ENCODE peak calls at places on chromosomes 12 and 14, in six cellular contexts. U is GM23248, P is activated T-cell treated with anti-CD3 and anti-CD28 coated beads for 1 hour, W is EL, N is NT2/D1, B is EH. R is an unnamed sample.

GRCh38 chr14:60753264-60754126 is 18.9 kb downstream of the MNAT1 start:
- DNase-seq in U (no peak), P (peak), W (no peak), N (no peak), B (no peak), R (no peak)

GRCh38 chr12:113039911-113040425 is 16.6 kb upstream of the DTX1 start:
- DNase-seq in U (no peak), P (no peak), W (no peak), N (no peak), B (no peak), R (no peak)

GRCh38 chr12:48601013-48601756 is 31.3 kb upstream of the LALBA start:
- DNase-seq in U (peak), P (no peak), W (peak), N (peak), B (peak), R (no peak)

GRCh38 chr14:63543826-63544320 is 696 bp upstream of the PPP2R5E start:
- DNase-seq in U (peak), P (no peak), W (peak), N (no peak), B (peak), R (no peak)

GRCh38 chr12:18400186-18400585 is 138.9 kb downstream of the PIK3C2G start:
- DNase-seq in U (no peak), P (no peak), W (peak), N (no peak), B (peak), R (no peak)

GRCh38 chr12:47909839-47910465 is 5.2 kb upstream of the VDR start:
- DNase-seq in U (peak), P (no peak), W (no peak), N (no peak), B (no peak), R (no peak)

GRCh38 chr14:74649673-74650072 is 37.6 kb upstream of the LTBP2 start:
- DNase-seq in U (peak), P (no peak), W (peak), N (no peak), B (peak), R (no peak)

GRCh38 chr12:11780521-11781101 is 131.1 kb downstream of the ETV6 start:
- DNase-seq in U (no peak), P (no peak), W (no peak), N (no peak), B (no peak), R (no peak)

GRCh38 chr14:90573385-90574105 is 176.7 kb downstream of the CALM1 start:
- DNase-seq in U (no peak), P (no peak), W (no peak), N (no peak), B (no peak), R (no peak)

GRCh38 chr12:132584472-132584871 is 25.9 kb downstream of the LRCOL1 start:
- DNase-seq in U (no peak), P (no peak), W (no peak), N (no peak), B (no peak), R (no peak)

GRCh38 chr12:80935076-80935475 is 2.7 kb downstream of the LIN7A start:
- DNase-seq in U (no peak), P (no peak), W (no peak), N (no peak), B (no peak), R (no peak)

GRCh38 chr12:6444031-6444430 is 724 bp upstream of the CD27 start:
- DNase-seq in U (no peak), P (no peak), W (no peak), N (no peak), B (no peak), R (no peak)

GRCh38 chr12:118714051-118714460 is 267.3 kb upstream of the SRRM4 start:
- DNase-seq in U (peak), P (no peak), W (peak), N (peak), B (no peak), R (no peak)